ENCODE peak calls at places on chromosomes 13 and 19, in ten cellular contexts. C, E, G, D, L, N, T, B, X and W are unnamed samples.

GRCh38 chr19:49430172-49430677 is 5.0 kb downstream of the GFY start:
- DNase-seq in C (no peak), E (no peak), G (no peak), D (no peak), L (no peak), N (no peak), T (no peak), B (no peak), X (no peak), W (no peak)

GRCh38 chr19:22617614-22618325 is 16.4 kb upstream of the ZNF492 start:
- DNase-seq in C (no peak), E (no peak), G (no peak), D (no peak), L (no peak), N (no peak), T (no peak), B (no peak), X (no peak), W (no peak)

GRCh38 chr13:27955192-27955591 is 13.9 kb downstream of the CDX2 start:
- DNase-seq in C (no peak), E (no peak), G (no peak), D (no peak), L (no peak), N (no peak), T (no peak), B (no peak), X (no peak), W (no peak)

GRCh38 chr13:35917252-35917941 is 213.8 kb downstream of the DCLK1 start:
- DNase-seq in C (no peak), E (no peak), G (no peak), D (peak; percentile 56), L (no peak), N (no peak), T (no peak), B (no peak), X (no peak), W (no peak)

GRCh38 chr13:40401911-40402776 is 264.3 kb downstream of the FOXO1 start:
- DNase-seq in C (peak; percentile 81), E (peak; percentile 97), G (peak; percentile 100), D (peak; percentile 97), L (no peak), N (no peak), T (peak; percentile 78), B (peak; percentile 93), X (peak; percentile 95), W (peak; percentile 95)

GRCh38 chr19:7942981-7943443 is 454 bp downstream of the TIMM44 start:
- DNase-seq in C (no peak), E (no peak), G (no peak), D (no peak), L (no peak), N (no peak), T (no peak), B (no peak), X (no peak), W (no peak)

GRCh38 chr19:14385492-14385891 is 4.2 kb downstream of the ADGRE5 start:
- DNase-seq in C (no peak), E (no peak), G (no peak), D (no peak), L (no peak), N (no peak), T (no peak), B (no peak), X (no peak), W (no peak)

GRCh38 chr19:11383706-11384048 is 437 bp downstream of the EPOR start:
- DNase-seq in C (no peak), E (no peak), G (no peak), D (no peak), L (no peak), N (no peak), T (no peak), B (no peak), X (no peak), W (no peak)

GRCh38 chr13:33676700-33677048 is 141.3 kb upstream of the RFC3 start:
- DNase-seq in C (no peak), E (peak; percentile 36), G (peak; percentile 30), D (peak; percentile 54), L (no peak), N (no peak), T (peak; percentile 91), B (no peak), X (peak; percentile 48), W (peak; percentile 50)

GRCh38 chr19:7505682-7506384 is 10.1 kb upstream of the ZNF358 start:
- DNase-seq in C (no peak), E (no peak), G (no peak), D (no peak), L (no peak), N (no peak), T (no peak), B (no peak), X (no peak), W (no peak)

GRCh38 chr13:27745301-27745700 is 47.0 kb upstream of the GSX1 start:
- DNase-seq in C (no peak), E (no peak), G (no peak), D (no peak), L (no peak), N (no peak), T (no peak), B (no peak), X (no peak), W (no peak)

GRCh38 chr19:46607441-46607841 is 6.3 kb downstream of the CALM3 start:
- DNase-seq in C (no peak), E (no peak), G (no peak), D (no peak), L (no peak), N (no peak), T (no peak), B (no peak), X (peak; percentile 11), W (peak; percentile 27)

GRCh38 chr13:64223016-64223415 is 2807.4 kb upstream of the PCDH20 start:
- DNase-seq in C (no peak), E (no peak), G (no peak), D (no peak), L (no peak), N (no peak), T (no peak), B (no peak), X (no peak), W (no peak)

DNA sequence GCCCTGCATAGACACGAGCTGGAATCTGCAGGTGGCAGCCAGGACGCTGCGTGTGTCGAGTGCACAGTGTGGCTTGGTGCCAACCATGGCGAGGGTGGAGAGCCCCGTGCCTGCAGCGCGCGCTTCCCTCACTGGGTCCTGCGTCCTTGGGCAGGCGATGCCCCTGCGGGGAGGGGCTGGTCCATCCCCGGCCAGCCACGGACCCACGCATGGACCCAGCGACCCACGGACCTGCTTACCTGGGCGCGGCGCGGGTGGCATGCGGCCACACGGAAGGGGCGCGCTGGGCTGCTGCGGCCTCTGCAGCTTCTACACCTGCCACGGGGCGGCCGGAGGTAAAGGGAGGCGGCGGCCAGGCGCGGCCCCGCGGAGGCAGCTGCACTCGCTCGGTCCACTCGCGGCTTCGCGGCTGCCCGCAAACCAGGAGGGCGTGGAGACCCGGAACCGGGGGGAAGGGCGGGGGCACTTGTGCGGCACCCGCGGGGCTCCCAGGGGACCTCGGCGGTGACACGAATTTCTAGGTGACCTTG is 569 bp upstream of the MCF2L start:
- DNase-seq in C (no peak), E (no peak), G (no peak), D (no peak), L (no peak), N (no peak), T (no peak), B (no peak), X (peak; percentile 8), W (peak; percentile 76)
- H3K27ac ChIP-seq in C (no peak overlapping the region), E (no peak overlapping the region), G (peak overlapping the region; percentile 48), D (no peak overlapping the region), L (no peak overlapping the region), N (no peak overlapping the region), T (no peak overlapping the region), B (no peak overlapping the region), X (no peak overlapping the region), W (peak overlapping the region; percentile 79)

DNA sequence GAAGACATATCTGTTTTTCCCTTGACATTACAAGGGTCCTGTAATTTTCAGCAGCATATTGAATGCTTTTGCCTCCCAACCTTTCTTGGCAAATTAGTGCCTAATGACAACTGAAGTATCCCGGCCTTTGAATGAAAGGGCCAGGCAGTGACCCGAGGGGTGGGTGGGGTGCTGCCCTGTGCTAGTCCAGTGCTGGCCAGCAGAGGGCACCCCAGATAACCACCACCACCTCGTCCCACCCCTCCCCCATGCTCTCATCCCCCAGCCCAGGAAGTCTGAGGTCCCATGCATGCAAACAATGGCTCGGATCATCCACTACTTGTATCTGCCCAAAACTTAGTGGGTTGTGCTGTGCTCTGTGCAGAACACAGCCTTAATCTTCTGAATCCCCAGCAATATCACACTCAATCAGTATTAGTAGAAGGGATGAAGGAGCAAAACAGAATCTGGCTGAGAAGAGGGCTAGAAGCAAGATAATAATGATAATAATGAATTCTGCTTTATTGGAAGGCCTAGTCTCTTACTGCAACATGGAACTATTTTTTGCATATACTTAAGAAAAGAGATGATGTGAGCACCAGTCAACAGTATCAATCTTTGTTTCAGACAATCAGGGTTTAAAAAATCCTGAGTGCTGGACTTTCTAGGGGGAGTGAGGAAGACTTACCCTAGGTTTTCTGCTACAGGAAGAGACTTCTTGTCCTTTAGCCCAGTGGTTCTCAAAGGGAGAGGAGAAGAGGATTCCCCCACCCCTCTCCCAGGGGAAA is 3.8 kb downstream of the ATP12A start:
- DNase-seq in C (no peak), E (peak; percentile 29), G (no peak), D (no peak), L (no peak), N (no peak), T (peak; percentile 83), B (no peak), X (peak; percentile 24), W (peak; percentile 65)
- H3K27me3 ChIP-seq in C (peaks cover 7% of the 10 kb centered on the region), E (peaks cover 19% of the 10 kb centered on the region), G (no peaks in the 10 kb centered on the region), D (peaks cover 24% of the 10 kb centered on the region), L (peaks cover 6% of the 10 kb centered on the region), N (peaks cover 14% of the 10 kb centered on the region), T (no peaks in the 10 kb centered on the region), B (peaks cover 6% of the 10 kb centered on the region), X (peaks cover 12% of the 10 kb centered on the region), W (peaks cover 20% of the 10 kb centered on the region)

GRCh38 chr19:45061965-45062364 is 14.3 kb downstream of the ZNF296 start:
- DNase-seq in C (no peak), E (no peak), G (no peak), D (no peak), L (no peak), N (no peak), T (no peak), B (no peak), X (no peak), W (no peak)
- H3K36me3 ChIP-seq in C (peaks cover 96% of the 10 kb centered on the region), E (peaks cover 82% of the 10 kb centered on the region), G (no peaks in the 10 kb centered on the region), D (peaks cover 51% of the 10 kb centered on the region), L (no peaks in the 10 kb centered on the region), N (peaks cover 35% of the 10 kb centered on the region), T (peaks cover 29% of the 10 kb centered on the region), B (peaks cover 84% of the 10 kb centered on the region), X (peaks cover 96% of the 10 kb centered on the region), W (peaks cover 100% of the 10 kb centered on the region)

DNA sequence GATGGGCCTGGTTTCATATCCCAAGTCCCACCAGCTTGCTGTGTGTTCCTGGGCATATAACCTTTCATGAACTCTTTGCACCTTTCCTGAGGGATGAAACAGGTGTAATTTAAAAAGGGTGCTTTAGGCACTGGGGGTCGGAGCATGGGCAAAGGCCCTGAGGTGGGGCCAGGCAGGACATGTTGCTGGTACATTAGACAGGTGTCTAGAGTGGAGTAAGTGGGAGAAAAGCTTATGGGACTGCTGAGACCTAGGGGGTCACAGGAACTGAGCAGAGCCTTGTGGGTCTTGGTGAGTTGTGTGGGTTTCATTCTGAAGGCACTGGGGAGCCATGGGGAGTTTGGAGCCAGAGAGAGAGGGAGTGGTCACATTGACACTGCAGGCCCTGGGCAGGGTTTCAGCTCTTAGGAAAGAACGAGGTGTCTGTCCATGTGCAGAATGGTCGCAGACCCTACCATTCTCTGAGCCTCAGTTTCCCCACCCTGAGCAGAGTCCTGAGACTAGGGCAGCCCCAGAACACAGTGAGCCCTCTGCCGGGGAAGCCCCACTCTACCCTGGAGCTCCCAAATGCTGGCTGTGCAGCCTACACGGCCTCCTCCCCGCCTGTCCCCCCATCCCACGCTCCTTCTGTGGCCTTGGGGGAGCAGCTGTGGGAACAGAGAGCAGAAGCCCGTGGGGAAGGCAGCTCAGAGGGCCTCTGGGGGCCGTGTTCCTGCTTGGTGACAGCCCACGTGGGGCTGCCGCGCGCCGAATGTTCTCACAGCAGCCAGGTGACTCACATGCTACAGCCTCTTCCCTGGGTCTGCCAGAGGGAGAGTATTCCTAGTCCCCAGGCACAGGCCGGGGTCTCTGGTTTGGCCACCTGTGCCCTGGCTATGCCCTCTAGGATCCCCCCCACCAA is 7.3 kb upstream of the HOMER3 start:
- DNase-seq in C (no peak), E (no peak), G (no peak), D (no peak), L (no peak), N (no peak), T (no peak), B (no peak), X (no peak), W (no peak)
- H3K27ac ChIP-seq in C (no peak overlapping the region), E (no peak overlapping the region), G (no peak overlapping the region), D (no peak overlapping the region), L (no peak overlapping the region), N (no peak overlapping the region), T (no peak overlapping the region), B (no peak overlapping the region), X (no peak overlapping the region), W (no peak overlapping the region)